ENCODE peak calls at places on chromosomes 5 and 9, in six cellular contexts. N is colonic mucosa, H is pancreas, E is prostate gland, U is endothelial cell of umbilical vein, Y is tibial nerve. L is an unnamed sample.

GRCh38 chr9:38651400-38652042 is 31.1 kb upstream of the ANKRD18A start:
- DNase-seq in N (no peak), H (no peak), E (no peak), U (no peak), Y (no peak), L (no peak)

GRCh38 chr5:144522698-144523097 is 352.0 kb downstream of the KCTD16 start:
- DNase-seq in N (no peak), H (no peak), E (no peak), U (no peak), Y (no peak), L (no peak)

GRCh38 chr9:107484117-107484723 is 5.3 kb downstream of the KLF4 start:
- DNase-seq in N (peak; percentile 64), H (peak; percentile 24), E (peak; percentile 62), U (peak; percentile 84), Y (peak; percentile 60), L (peak; percentile 65)

GRCh38 chr9:133786371-133786753 is 48.2 kb upstream of the SARDH start:
- DNase-seq in N (no peak), H (no peak), E (no peak), U (no peak), Y (no peak), L (no peak)

GRCh38 chr5:61303348-61303747 is 28.7 kb upstream of the ZSWIM6 start:
- DNase-seq in N (no peak), H (no peak), E (no peak), U (no peak), Y (no peak), L (no peak)

GRCh38 chr5:5374034-5374715 is 48.3 kb upstream of the ICE1 start:
- DNase-seq in N (no peak), H (no peak), E (no peak), U (no peak), Y (no peak), L (no peak)

GRCh38 chr9:131394464-131395026 is 659 bp downstream of the PRRC2B start:
- DNase-seq in N (peak; percentile 42), H (peak; percentile 50), E (no peak), U (peak; percentile 53), Y (peak; percentile 35), L (no peak)

GRCh38 chr5:16538001-16538400 is 72.4 kb upstream of the ZNF622 start:
- DNase-seq in N (no peak), H (no peak), E (no peak), U (no peak), Y (no peak), L (no peak)

GRCh38 chr5:124825250-124825982 is 79.0 kb upstream of the ZNF608 start:
- DNase-seq in N (no peak), H (no peak), E (no peak), U (no peak), Y (no peak), L (no peak)

GRCh38 chr9:73753171-73753570 is 601.5 kb downstream of the ANXA1 start:
- DNase-seq in N (no peak), H (no peak), E (no peak), U (no peak), Y (no peak), L (no peak)

GRCh38 chr9:69476797-69477196 is 151.8 kb downstream of the ENTREP1 start:
- DNase-seq in N (no peak), H (no peak), E (no peak), U (no peak), Y (no peak), L (no peak)

GRCh38 chr5:39424751-39425524 is at the start of gene DAB2:
- DNase-seq in N (peak; percentile 86), H (peak; percentile 71), E (peak; percentile 36), U (peak; percentile 99), Y (peak; percentile 76), L (peak; percentile 91)

GRCh38 chr9:69292078-69292477 is 32.9 kb upstream of the ENTREP1 start:
- DNase-seq in N (no peak), H (no peak), E (no peak), U (no peak), Y (no peak), L (no peak)

GRCh38 chr5:137648361-137648760 is 87.5 kb downstream of the KLHL3 start:
- DNase-seq in N (no peak), H (no peak), E (no peak), U (no peak), Y (no peak), L (no peak)

GRCh38 chr9:6845881-6846280 is 88.1 kb downstream of the KDM4C start:
- DNase-seq in N (no peak), H (no peak), E (no peak), U (no peak), Y (no peak), L (peak; percentile 66)
- TF ChIP-seq CTCF in N (no peak), H (no peak), E (peak; percentile 15), U (no peak), Y (no peak), L (peak; percentile 76)

GRCh38 chr9:33461474-33461873 is 12.2 kb downstream of the NOL6 start:
- DNase-seq in N (no peak), H (no peak), E (no peak), U (no peak), Y (no peak), L (no peak)
- H3K36me3 ChIP-seq in N (peaks cover 16% of the 10 kb centered on the region), H (peaks cover 29% of the 10 kb centered on the region), E (peaks cover 13% of the 10 kb centered on the region), U (peaks cover 51% of the 10 kb centered on the region), Y (peaks cover 31% of the 10 kb centered on the region), L (peaks cover 6% of the 10 kb centered on the region)

GRCh38 chr5:161549106-161549505 is 2.6 kb upstream of the GABRB2 start:
- DNase-seq in N (peak; percentile 25), H (no peak), E (no peak), U (no peak), Y (no peak), L (no peak)
- H3K27me3 ChIP-seq in N (peaks cover 10% of the 10 kb centered on the region), H (no peaks in the 10 kb centered on the region), E (peaks cover 21% of the 10 kb centered on the region), U (peaks cover 9% of the 10 kb centered on the region), Y (peaks cover 2% of the 10 kb centered on the region), L (peaks cover 4% of the 10 kb centered on the region)

GRCh38 chr9:79431019-79431679 is 140.6 kb upstream of the TLE4 start:
- DNase-seq in N (no peak), H (no peak), E (no peak), U (no peak), Y (no peak), L (no peak)
- TF ChIP-seq CTCF in N (no peak), H (no peak), E (no peak), U (no peak), Y (no peak), L (no peak)

DNA sequence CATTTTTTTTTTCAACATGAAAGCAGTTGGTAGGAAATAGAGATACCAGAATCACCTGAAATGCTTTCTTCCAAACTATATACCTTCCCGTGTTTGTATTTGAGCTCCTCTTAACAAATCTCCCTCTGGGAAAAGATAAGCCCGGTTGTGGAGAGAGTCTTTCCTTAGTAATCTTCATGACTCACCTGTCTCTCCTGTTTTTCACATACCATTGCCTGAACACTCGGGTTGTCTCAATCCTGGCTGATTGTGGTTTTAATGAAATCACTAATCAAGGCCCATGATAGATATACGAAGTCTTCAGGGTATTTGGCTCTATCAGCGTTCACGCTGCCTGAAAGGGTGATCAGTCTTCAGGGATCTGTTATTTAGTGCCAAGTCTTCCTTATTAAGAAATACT is 136.7 kb downstream of the MAN2A1 start:
- DNase-seq in N (no peak), H (no peak), E (no peak), U (no peak), Y (no peak), L (no peak)
- H3K36me3 ChIP-seq in N (no peaks in the 10 kb centered on the region), H (no peaks in the 10 kb centered on the region), E (no peaks in the 10 kb centered on the region), U (no peaks in the 10 kb centered on the region), Y (no peaks in the 10 kb centered on the region), L (no peaks in the 10 kb centered on the region)

GRCh38 chr9:21996438-21996837 is 1.8 kb downstream of the CDKN2B-AS1 start:
- DNase-seq in N (no peak), H (no peak), E (no peak), U (no peak), Y (no peak), L (no peak)

GRCh38 chr9:21997480-21997879 is 2.9 kb downstream of the CDKN2B-AS1 start:
- DNase-seq in N (no peak), H (no peak), E (no peak), U (no peak), Y (no peak), L (no peak)

GRCh38 chr9:21998026-21998425 is 3.4 kb downstream of the CDKN2B-AS1 start:
- DNase-seq in N (no peak), H (no peak), E (no peak), U (no peak), Y (no peak), L (no peak)

GRCh38 chr9:21995652-21996275 is 1.2 kb downstream of the CDKN2B-AS1 start:
- DNase-seq in N (peak; percentile 55), H (peak; percentile 38), E (no peak), U (peak; percentile 64), Y (no peak), L (peak; percentile 41)

DNA sequence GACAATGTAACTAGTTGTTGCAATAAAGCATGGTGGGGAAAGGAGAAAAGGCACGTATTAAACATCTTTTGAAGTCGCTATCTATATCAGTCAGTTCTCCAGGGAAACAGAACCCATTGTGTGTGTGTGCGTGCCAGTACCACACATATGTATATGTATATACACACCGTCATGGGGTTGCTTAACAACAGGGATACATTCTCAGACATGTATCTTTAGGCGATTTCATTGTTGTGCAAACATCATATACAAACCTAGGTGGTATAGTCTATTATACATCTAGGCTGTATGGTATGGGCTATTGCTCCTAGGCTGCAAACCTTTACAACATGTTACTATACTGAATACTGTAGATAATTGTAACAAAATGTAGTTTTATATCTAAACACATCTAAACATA is 2.3 kb downstream of the CDKN2B-AS1 start:
- DNase-seq in N (no peak), H (no peak), E (no peak), U (no peak), Y (no peak), L (no peak)
- H3K27me3 ChIP-seq in N (no peaks in the 10 kb centered on the region), H (no peaks in the 10 kb centered on the region), E (no peaks in the 10 kb centered on the region), U (peaks cover 2% of the 10 kb centered on the region), Y (no peaks in the 10 kb centered on the region), L (no peaks in the 10 kb centered on the region)

GRCh38 chr5:25540628-25541027 is 895.9 kb upstream of the CDH10 start:
- DNase-seq in N (no peak), H (no peak), E (no peak), U (no peak), Y (no peak), L (no peak)

DNA sequence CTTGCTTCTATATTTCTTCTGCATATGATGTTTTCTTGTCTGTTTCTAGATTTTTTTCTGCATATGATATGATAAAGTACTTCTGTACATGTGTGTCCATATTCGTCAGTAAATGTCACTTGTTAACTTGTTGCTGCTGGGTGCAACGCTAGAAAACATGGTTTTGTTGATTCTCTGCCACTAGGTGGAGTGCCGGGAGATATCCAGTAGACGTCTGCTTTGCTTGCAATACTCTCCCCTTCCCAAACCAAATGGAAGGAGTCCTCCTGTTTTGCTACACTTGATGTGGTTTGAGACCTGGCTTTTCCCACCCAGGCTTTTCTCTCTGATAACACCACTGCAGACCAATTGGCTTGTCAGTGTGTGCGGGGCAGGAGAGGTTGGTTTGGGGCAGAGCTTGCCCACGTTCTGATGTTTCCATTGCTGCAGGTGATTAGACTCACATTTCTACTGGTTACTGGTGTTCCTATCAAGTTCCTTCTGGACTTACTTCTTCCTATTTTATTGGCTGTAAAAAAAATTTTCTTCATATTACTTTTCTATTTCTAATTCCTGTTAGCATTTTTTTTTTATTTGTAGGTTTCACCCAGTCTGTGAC is 900.0 kb upstream of the CDH10 start:
- DNase-seq in N (no peak), H (no peak), E (no peak), U (no peak), Y (peak; percentile 7), L (peak; percentile 63)
- TF ChIP-seq CTCF in N (no peak), H (no peak), E (no peak), U (no peak), Y (no peak), L (peak; percentile 64)